ENCODE peak calls at places on chromosome 2, in seven cellular contexts. G is iPS DF 6.9; T is neuronal stem cell; K is heart right ventricle; U is CD4-positive, alpha-beta memory T cell; C is Karpas-422; R is gastrocnemius medialis. Z is an unnamed sample.

GRCh38 chr2:71894266-71894665 is 253.4 kb downstream of the CYP26B1 start:
- DNase-seq in G (no peak), T (no peak), K (no peak), U (no peak), C (no peak), R (no peak), Z (no peak)

GRCh38 chr2:239411117-239411516 is 10.3 kb upstream of the HDAC4 start:
- DNase-seq in G (no peak), T (no peak), K (no peak), U (no peak), C (no peak), R (no peak), Z (no peak)

GRCh38 chr2:187994464-187995331 is 297.0 kb upstream of the GULP1 start:
- DNase-seq in G (no peak), T (no peak), K (no peak), U (no peak), C (no peak), R (no peak), Z (peak)

GRCh38 chr2:191352536-191352935 is 107.3 kb downstream of the MYO1B start:
- DNase-seq in G (no peak), T (no peak), K (no peak), U (no peak), C (no peak), R (no peak), Z (no peak)

GRCh38 chr2:196607073-196607472 is 32.4 kb upstream of the CCDC150 start:
- DNase-seq in G (no peak), T (no peak), K (no peak), U (no peak), C (no peak), R (no peak), Z (no peak)

GRCh38 chr2:36618381-36618780 is 20.4 kb upstream of the FEZ2 start:
- DNase-seq in G (peak), T (peak), K (no peak), U (peak), C (peak), R (no peak), Z (peak)

GRCh38 chr2:231928901-231929725 is 2.9 kb upstream of the NPPC start:
- DNase-seq in G (no peak), T (no peak), K (no peak), U (no peak), C (no peak), R (no peak), Z (no peak)

GRCh38 chr2:196823750-196824149 is 14.6 kb upstream of the C2orf66 start:
- DNase-seq in G (no peak), T (no peak), K (no peak), U (no peak), C (no peak), R (no peak), Z (no peak)

GRCh38 chr2:134845719-134846118 is 7.3 kb downstream of the ACMSD start:
- DNase-seq in G (no peak), T (no peak), K (no peak), U (no peak), C (no peak), R (no peak), Z (no peak)

GRCh38 chr2:137865954-137866540 is 98.2 kb upstream of the HNMT start:
- DNase-seq in G (no peak), T (peak), K (no peak), U (peak), C (peak), R (no peak), Z (peak)

GRCh38 chr2:19292007-19292406 is 66.4 kb downstream of the OSR1 start:
- DNase-seq in G (no peak), T (no peak), K (no peak), U (no peak), C (peak), R (no peak), Z (no peak)

GRCh38 chr2:147937744-147938349 is 82.7 kb downstream of the ORC4 start:
- DNase-seq in G (no peak), T (peak), K (no peak), U (peak), C (peak), R (no peak), Z (peak)

GRCh38 chr2:3186766-3187165 is 190.9 kb downstream of the EIPR1 start:
- DNase-seq in G (no peak), T (no peak), K (no peak), U (no peak), C (no peak), R (no peak), Z (no peak)

GRCh38 chr2:141105763-141106162 is 1025.1 kb downstream of the LRP1B start:
- DNase-seq in G (no peak), T (no peak), K (no peak), U (no peak), C (no peak), R (no peak), Z (no peak)

GRCh38 chr2:85797959-85798358 is 44.2 kb downstream of the ATOH8 start:
- DNase-seq in G (no peak), T (no peak), K (no peak), U (no peak), C (no peak), R (no peak), Z (no peak)

GRCh38 chr2:79512442-79513401 is at the start of gene CTNNA2:
- DNase-seq in G (peak), T (peak), K (peak), U (no peak), C (peak), R (no peak), Z (peak)
- H3K4me3 ChIP-seq in G (peak), T (peak), K (peak), U (no peak), C (peak), R (peak), Z (peak)

GRCh38 chr2:66443183-66443976 is 8.5 kb downstream of the MEIS1 start:
- DNase-seq in G (no peak), T (no peak), K (peak), U (no peak), C (no peak), R (no peak), Z (no peak)
- H3K4me3 ChIP-seq in G (no peak), T (no peak), K (peak), U (no peak), C (no peak), R (no peak), Z (no peak)

GRCh38 chr2:207506426-207506825 is 23.3 kb upstream of the CREB1 start:
- DNase-seq in G (no peak), T (no peak), K (no peak), U (no peak), C (no peak), R (no peak), Z (no peak)

GRCh38 chr2:207503234-207503633 is 26.5 kb upstream of the CREB1 start:
- DNase-seq in G (no peak), T (no peak), K (peak), U (no peak), C (no peak), R (no peak), Z (no peak)

GRCh38 chr2:207505728-207506127 is 24.0 kb upstream of the CREB1 start:
- DNase-seq in G (no peak), T (no peak), K (no peak), U (no peak), C (no peak), R (no peak), Z (no peak)

GRCh38 chr2:207505180-207505579 is 24.6 kb upstream of the CREB1 start:
- DNase-seq in G (no peak), T (no peak), K (no peak), U (no peak), C (no peak), R (no peak), Z (no peak)

DNA sequence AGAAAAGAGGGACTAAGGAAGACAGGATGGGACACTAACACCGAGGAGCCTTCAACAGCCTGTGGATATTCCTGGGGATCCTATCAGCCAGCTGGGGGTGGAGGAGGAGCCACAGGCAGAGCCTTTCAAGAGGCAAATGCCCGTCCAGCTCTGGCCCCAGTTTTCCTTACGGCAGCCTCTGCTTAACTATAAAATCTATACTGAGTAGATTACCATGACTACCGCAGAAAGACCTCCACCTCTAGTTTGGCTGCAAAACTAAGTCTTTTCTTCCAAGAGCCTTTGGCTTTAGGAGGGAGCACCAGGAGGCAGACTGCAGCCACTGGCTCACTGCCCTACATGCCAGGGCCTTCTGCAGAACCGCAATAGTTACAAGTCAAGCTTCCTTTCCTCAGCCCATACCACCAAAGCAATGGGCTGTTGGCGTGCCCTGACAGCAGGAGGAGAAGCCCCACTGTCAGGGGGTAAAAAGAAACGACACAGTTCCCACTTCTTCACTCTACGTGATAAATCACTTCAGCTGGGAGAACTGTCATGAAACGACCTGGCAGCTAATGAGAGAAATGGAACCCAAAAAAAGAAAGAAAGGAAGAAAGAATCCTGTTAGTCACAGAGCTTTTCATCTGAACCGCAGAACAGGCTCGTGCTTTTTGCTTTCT is 25.1 kb upstream of the CREB1 start:
- DNase-seq in G (no peak), T (no peak), K (peak), U (no peak), C (no peak), R (no peak), Z (no peak)
- H3K4me3 ChIP-seq in G (no peak), T (no peak), K (no peak), U (no peak), C (no peak), R (no peak), Z (no peak)

DNA sequence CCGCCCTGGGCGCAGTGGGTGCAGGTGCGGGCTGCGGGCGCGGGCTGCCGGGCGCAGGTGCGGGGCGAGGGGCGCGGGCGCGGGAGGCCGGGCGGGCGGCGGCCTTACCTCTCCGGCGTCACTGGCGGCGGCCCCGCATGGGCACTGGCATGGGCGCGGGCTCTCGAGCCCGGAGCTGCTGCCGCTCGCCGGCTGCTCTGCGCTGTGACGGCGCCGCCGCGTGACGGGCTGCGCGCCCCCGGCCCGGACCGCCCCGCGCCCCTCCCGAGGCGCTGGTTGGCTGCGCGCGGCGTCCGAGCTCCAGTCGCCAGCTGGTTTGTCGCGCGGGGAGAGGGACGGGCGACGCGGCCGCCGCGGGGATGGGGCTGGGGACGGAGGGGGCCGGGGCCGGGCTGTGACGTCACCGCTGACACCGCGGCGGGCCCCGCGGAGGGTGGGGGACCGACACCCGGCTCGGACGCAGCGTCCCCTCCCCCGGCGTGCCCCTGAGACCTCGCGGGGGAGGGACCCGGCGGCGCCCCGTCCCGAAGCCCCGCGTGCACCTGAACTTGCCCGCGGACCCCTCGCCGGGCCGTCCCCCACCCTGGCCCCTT is at the start of gene KIF1A:
- DNase-seq in G (no peak), T (peak), K (no peak), U (no peak), C (no peak), R (no peak), Z (no peak)
- H3K4me3 ChIP-seq in G (peak), T (peak), K (peak), U (no peak), C (no peak), R (peak), Z (no peak)

Z was measured in Jurkat, Clone E6-1.